ENCODE peak calls at places on chromosome 9, in seven cellular contexts. D is globus pallidus; N is activated naive CD8-positive, alpha-beta T cell treated with anti-CD3 and anti-CD28 coated beads, Interleukin-2, amount 10 ng/mL, durations not matched to agents 7 days and 5 days; U is T-helper 17 cell; E is coronary artery; I is ureter; J is CD4-positive, alpha-beta T cell. C is an unnamed sample.

GRCh38 chr9:95836072-95836471 is 39.4 kb upstream of the ERCC6L2 start:
- DNase-seq in E (no peak), U (no peak), D (no peak), J (no peak), I (no peak), N (no peak), C (no peak)

GRCh38 chr9:23577611-23578010 is 248.4 kb downstream of the ELAVL2 start:
- DNase-seq in J (no peak), I (no peak), U (no peak), N (no peak), E (no peak), D (no peak), C (no peak)

GRCh38 chr9:18393340-18394130 is 80.4 kb upstream of the ADAMTSL1 start:
- DNase-seq in U (no peak), I (peak; percentile 45), E (no peak), D (peak; percentile 47), N (no peak), J (no peak), C (peak; percentile 98)

GRCh38 chr9:105264380-105264779 is 19.9 kb downstream of the SLC44A1 start:
- DNase-seq in J (no peak), D (no peak), N (no peak), I (no peak), U (no peak), E (no peak), C (no peak)

GRCh38 chr9:85425153-85425611 is 316.6 kb downstream of the AGTPBP1 start:
- DNase-seq in D (peak; percentile 33), U (no peak), J (no peak), I (peak; percentile 62), E (no peak), N (peak; percentile 63), C (peak; percentile 84)

GRCh38 chr9:70488793-70489105 is 74.3 kb upstream of the KLF9 start:
- DNase-seq in U (no peak), I (no peak), D (no peak), E (no peak), J (no peak), N (no peak), C (no peak)

GRCh38 chr9:109083813-109084405 is 35.8 kb downstream of the TMEM245 start:
- DNase-seq in N (no peak), D (no peak), I (no peak), U (no peak), E (no peak), J (no peak), C (no peak)

GRCh38 chr9:84974790-84975189 is 305.3 kb downstream of the NTRK2 start:
- DNase-seq in I (no peak), D (peak; percentile 72), N (no peak), U (no peak), E (no peak), J (no peak), C (no peak)

GRCh38 chr9:75488714-75489100 is 400.4 kb downstream of the OSTF1 start:
- DNase-seq in J (no peak), I (no peak), D (peak; percentile 18), N (no peak), U (no peak), E (no peak), C (no peak)

GRCh38 chr9:110048976-110049698 is 158.8 kb downstream of the C9orf152 start:
- DNase-seq in J (no peak), E (peak; percentile 73), I (no peak), N (peak; percentile 45), U (no peak), D (no peak), C (no peak)

GRCh38 chr9:14314929-14315753 is 1.2 kb upstream of the NFIB start:
- DNase-seq in E (peak; percentile 97), D (peak; percentile 94), U (peak; percentile 24), I (peak; percentile 93), J (no peak), N (peak; percentile 46), C (peak; percentile 67)

GRCh38 chr9:116656535-116656934 is 30.6 kb upstream of the TRIM32 start:
- DNase-seq in I (no peak), D (no peak), E (no peak), N (no peak), J (no peak), U (no peak), C (no peak)

GRCh38 chr9:5263568-5264218 is 32.5 kb downstream of the INSL4 start:
- DNase-seq in E (no peak), D (no peak), N (no peak), U (no peak), J (no peak), I (no peak), C (peak; percentile 47)

GRCh38 chr9:70466976-70467551 is 52.6 kb upstream of the KLF9 start:
- DNase-seq in U (no peak), D (no peak), E (no peak), I (no peak), N (no peak), J (no peak), C (peak; percentile 38)

GRCh38 chr9:15531380-15531779 is 20.6 kb upstream of the PSIP1 start:
- DNase-seq in E (no peak), I (no peak), U (no peak), D (no peak), J (no peak), N (no peak), C (no peak)

GRCh38 chr9:35510745-35511428 is 21.0 kb downstream of the RUSC2 start:
- DNase-seq in E (peak; percentile 94), U (no peak), J (no peak), N (no peak), I (peak; percentile 80), D (no peak), C (peak; percentile 88)

GRCh38 chr9:34252016-34252415 is 73.2 kb downstream of the UBAP1 start:
- DNase-seq in I (no peak), U (no peak), J (no peak), D (no peak), E (no peak), N (no peak), C (no peak)

GRCh38 chr9:89542461-89543021 is 44.6 kb upstream of the SEMA4D start:
- DNase-seq in E (peak; percentile 49), D (peak; percentile 97), N (no peak), U (no peak), J (no peak), I (no peak), C (no peak)

C was measured in endothelial cell of umbilical vein.